ENCODE peak calls at places on chromosomes 12 and 14, in four cellular contexts. O is A673; H is endodermal cell; L is activated naive CD4-positive, alpha-beta T cell. K is an unnamed sample.

GRCh38 chr12:10634427-10634826 is 21.0 kb upstream of the MAGOHB start:
- DNase-seq in O (no peak), H (no peak), L (no peak), K (peak; percentile 75)

GRCh38 chr14:91356218-91356763 is 61.3 kb downstream of the CCDC88C start:
- DNase-seq in O (no peak), H (no peak), L (no peak), K (no peak)

GRCh38 chr14:72377016-72377415 is 444.8 kb downstream of the RGS6 start:
- DNase-seq in O (no peak), H (no peak), L (no peak), K (no peak)

GRCh38 chr14:100114109-100114765 is 45.2 kb downstream of the DEGS2 start:
- DNase-seq in O (no peak), H (no peak), L (no peak), K (no peak)

GRCh38 chr12:51907864-51908425 is 641 bp downstream of the ACVRL1 start:
- DNase-seq in O (no peak), H (no peak), L (no peak), K (no peak)

GRCh38 chr12:2274733-2275132 is 221.9 kb downstream of the CACNA1C start:
- DNase-seq in O (no peak), H (peak; percentile 38), L (no peak), K (no peak)

GRCh38 chr12:116538682-116539264 is 20.4 kb upstream of the MAP1LC3B2 start:
- DNase-seq in O (no peak), H (no peak), L (no peak), K (no peak)

GRCh38 chr12:83573676-83574075 is 887.0 kb downstream of the TMTC2 start:
- DNase-seq in O (no peak), H (no peak), L (no peak), K (no peak)

GRCh38 chr14:102759416-102759815 is 17.8 kb upstream of the TRAF3 start:
- DNase-seq in O (peak; percentile 54), H (no peak), L (no peak), K (no peak)

GRCh38 chr12:57476162-57476992 is 3.3 kb downstream of the ARHGAP9 start:
- DNase-seq in O (no peak), H (peak; percentile 85), L (peak; percentile 59), K (no peak)

GRCh38 chr14:100467939-100468338 is 119.3 kb downstream of the BEGAIN start:
- DNase-seq in O (no peak), H (no peak), L (no peak), K (no peak)

GRCh38 chr12:49662998-49663843 is 39.9 kb downstream of the PRPF40B start:
- DNase-seq in O (peak; percentile 95), H (peak; percentile 82), L (peak; percentile 13), K (peak; percentile 94)

GRCh38 chr12:112992541-112993398 is 14.5 kb downstream of the OAS2 start:
- DNase-seq in O (peak; percentile 86), H (peak; percentile 94), L (peak; percentile 9), K (peak; percentile 66)

GRCh38 chr12:100827901-100828520 is 33.4 kb downstream of the ANO4 start:
- DNase-seq in O (peak; percentile 67), H (peak; percentile 61), L (no peak), K (no peak)

GRCh38 chr14:51783765-51784164 is 76.6 kb upstream of the GNG2 start:
- DNase-seq in O (no peak), H (no peak), L (no peak), K (peak; percentile 59)

GRCh38 chr12:39499296-39499695 is 56.4 kb upstream of the KIF21A start:
- DNase-seq in O (no peak), H (no peak), L (no peak), K (no peak)

GRCh38 chr14:76546426-76547221 is 170.7 kb downstream of the ESRRB start:
- DNase-seq in O (peak; percentile 87), H (peak; percentile 92), L (no peak), K (no peak)

GRCh38 chr14:75155159-75155558 is 21.3 kb downstream of the TMED10 start:
- DNase-seq in O (no peak), H (no peak), L (no peak), K (no peak)

GRCh38 chr12:57611810-57612710 is 825 bp downstream of the ARHGEF25 start:
- DNase-seq in O (no peak), H (peak; percentile 47), L (no peak), K (no peak)

GRCh38 chr12:50581226-50582184 is 76.7 kb downstream of the DIP2B start:
- DNase-seq in O (no peak), H (no peak), L (no peak), K (no peak)

GRCh38 chr12:52171950-52172512 is 19.8 kb downstream of the KRT80 start:
- DNase-seq in O (no peak), H (peak; percentile 96), L (no peak), K (no peak)

GRCh38 chr14:69317392-69317755 is 57.4 kb downstream of the GALNT16 start:
- DNase-seq in O (no peak), H (peak; percentile 17), L (no peak), K (no peak)

GRCh38 chr12:3775385-3776035 is 22.6 kb upstream of the CRACR2A start:
- DNase-seq in O (no peak), H (no peak), L (no peak), K (no peak)

K was measured in hepatic stellate cell.